ENCODE peak calls at places on chromosome 10, in five cellular contexts. B is breast epithelium, X is sigmoid colon, K is transverse colon, C is colonic mucosa. E is an unnamed sample.
A peak's percentile ranks its signal among the peaks of the same experiment; 100 is the strongest.

GRCh38 chr10:43857206-43857952 is 208.7 kb upstream of the ZNF32 start:
- DNase-seq in C (no peak), B (no peak), X (no peak), K (no peak), E (peak; percentile 50)

GRCh38 chr10:47030191-47030698 is 119.0 kb downstream of the PTPN20 start:
- DNase-seq in C (no peak), X (peak; percentile 65), K (no peak), B (peak; percentile 43), E (peak; percentile 62)

GRCh38 chr10:30803901-30804322 is 174.4 kb upstream of the LYZL2 start:
- DNase-seq in B (no peak), C (no peak), K (no peak), X (peak; percentile 90), E (peak; percentile 82)

GRCh38 chr10:87872828-87873227 is 9.4 kb downstream of the PTEN start:
- DNase-seq in X (no peak), K (no peak), C (no peak), B (no peak), E (no peak)

GRCh38 chr10:49280001-49280408 is 19.0 kb upstream of the C10orf71 start:
- DNase-seq in X (peak; percentile 59), B (no peak), K (no peak), C (no peak), E (no peak)

GRCh38 chr10:80541144-80541750 is 3.5 kb downstream of the SH2D4B start:
- DNase-seq in K (no peak), C (peak; percentile 16), B (no peak), X (peak; percentile 65), E (no peak)

GRCh38 chr10:100146398-100146797 is 39.4 kb downstream of the ERLIN1 start:
- DNase-seq in C (no peak), B (no peak), X (no peak), K (no peak), E (no peak)

GRCh38 chr10:6052247-6053221 is 9.6 kb downstream of the IL2RA start:
- DNase-seq in B (no peak), C (peak; percentile 20), X (peak; percentile 58), K (peak; percentile 52), E (no peak)

GRCh38 chr10:29470355-29470705 is 164.4 kb downstream of the SVIL start:
- DNase-seq in X (no peak), K (no peak), B (no peak), C (no peak), E (peak; percentile 64)

GRCh38 chr10:103470755-103471653 is 8.0 kb downstream of the CALHM3 start:
- DNase-seq in X (no peak), K (peak; percentile 71), C (peak; percentile 41), B (no peak), E (no peak)

DNA sequence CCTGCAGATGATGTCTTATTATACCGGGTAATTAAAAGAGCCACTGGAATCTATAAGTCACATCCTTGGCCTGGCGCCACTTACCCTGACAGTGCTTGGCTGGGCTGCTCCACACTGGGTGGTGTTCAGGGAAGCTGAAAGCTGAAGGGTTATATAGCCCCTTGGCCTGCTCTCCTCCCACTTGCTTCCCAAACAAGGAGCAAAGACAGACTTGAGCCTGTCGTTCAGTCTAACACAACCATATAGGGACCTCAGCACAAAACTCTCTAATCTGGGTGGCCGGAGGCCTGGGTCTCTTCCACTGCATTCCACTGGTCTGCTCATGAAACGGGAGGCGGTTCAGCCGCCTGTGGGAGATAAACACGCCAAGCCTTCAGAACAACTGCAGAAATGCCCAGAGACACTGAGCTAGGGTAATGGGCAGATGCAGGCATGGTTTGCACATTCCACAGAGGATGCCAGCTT is at the start of gene ACTA2:
- DNase-seq in B (peak; percentile 65), K (peak; percentile 55), X (peak; percentile 93), C (peak; percentile 43), E (peak; percentile 93)
- H3K4me3 ChIP-seq in B (peak within 1 kb of the TSS; percentile 37), K (peak within 1 kb of the TSS; percentile 38), X (peak within 1 kb of the TSS; percentile 67), C (peak within 1 kb of the TSS; percentile 4), E (peak within 1 kb of the TSS; percentile 79)

GRCh38 chr10:122115874-122116273 is 126.9 kb downstream of the TACC2 start:
- DNase-seq in K (no peak), C (no peak), X (no peak), B (no peak), E (no peak)

GRCh38 chr10:122114156-122114747 is 125.3 kb downstream of the TACC2 start:
- DNase-seq in K (peak; percentile 23), X (peak; percentile 79), C (no peak), B (no peak), E (peak; percentile 88)

GRCh38 chr10:122113161-122113944 is 124.4 kb downstream of the TACC2 start:
- DNase-seq in B (peak; percentile 79), K (peak; percentile 75), C (peak; percentile 77), X (peak; percentile 95), E (peak; percentile 83)

GRCh38 chr10:122112021-122112616 is 123.2 kb downstream of the TACC2 start:
- DNase-seq in C (peak; percentile 37), K (peak; percentile 20), X (no peak), B (no peak), E (no peak)

GRCh38 chr10:122112625-122113160 is 123.7 kb downstream of the TACC2 start:
- DNase-seq in X (peak; percentile 97), B (peak; percentile 84), C (peak; percentile 80), K (peak; percentile 88), E (peak; percentile 96)
- TF ChIP-seq CTCF in X (peak; percentile 29), B (no peak), C (peak; percentile 13), K (peak; percentile 6), E (peak; percentile 21)

GRCh38 chr10:89475567-89475966 is 59.8 kb downstream of the SLC16A12 start:
- DNase-seq in C (no peak), X (no peak), B (no peak), K (no peak), E (no peak)
- H3K27ac ChIP-seq in C (no peak overlapping the region), X (peak overlapping the region; percentile 75), B (peak overlapping the region; percentile 77), K (peak overlapping the region; percentile 67), E (peak overlapping the region; percentile 25)

DNA sequence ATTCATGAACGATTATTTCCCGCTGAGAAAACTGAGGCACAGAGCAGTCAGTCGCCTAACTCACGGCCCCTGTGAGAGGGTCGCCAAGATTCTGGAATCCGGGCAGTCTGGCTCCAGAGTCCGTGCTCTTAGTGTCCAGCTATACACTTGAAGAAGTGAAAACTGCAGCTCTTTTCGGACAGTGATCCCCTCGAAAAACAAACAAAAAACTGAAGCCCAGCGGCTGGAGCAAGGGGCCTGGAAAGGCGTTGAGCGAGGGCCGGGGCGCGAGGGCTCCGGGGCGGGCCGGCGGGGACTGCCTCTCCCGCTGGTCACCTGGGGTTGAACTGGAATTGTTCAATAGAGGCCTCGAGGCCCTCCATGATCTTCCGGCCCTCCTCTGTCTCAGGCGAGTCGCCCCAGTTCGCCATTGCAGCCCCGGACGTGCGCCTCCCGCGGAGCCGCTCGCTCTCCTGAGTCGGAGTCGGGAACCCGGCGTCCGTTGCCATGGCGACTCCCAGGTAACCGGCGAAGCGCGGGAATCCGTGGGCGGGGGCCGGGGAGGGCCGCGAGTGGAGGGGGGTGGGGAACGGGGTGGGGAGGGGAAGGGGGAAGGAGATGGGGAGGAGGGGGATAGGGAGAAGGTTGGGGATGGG is 889 bp downstream of the C10orf67 start:
- DNase-seq in X (peak; percentile 75), K (peak; percentile 43), C (peak; percentile 56), B (peak; percentile 54), E (no peak)
- H3K4me3 ChIP-seq in X (peak overlapping the region; percentile 57), K (peak overlapping the region; percentile 59), C (peak overlapping the region; percentile 32), B (peak overlapping the region; percentile 38), E (peak overlapping the region; percentile 76)

DNA sequence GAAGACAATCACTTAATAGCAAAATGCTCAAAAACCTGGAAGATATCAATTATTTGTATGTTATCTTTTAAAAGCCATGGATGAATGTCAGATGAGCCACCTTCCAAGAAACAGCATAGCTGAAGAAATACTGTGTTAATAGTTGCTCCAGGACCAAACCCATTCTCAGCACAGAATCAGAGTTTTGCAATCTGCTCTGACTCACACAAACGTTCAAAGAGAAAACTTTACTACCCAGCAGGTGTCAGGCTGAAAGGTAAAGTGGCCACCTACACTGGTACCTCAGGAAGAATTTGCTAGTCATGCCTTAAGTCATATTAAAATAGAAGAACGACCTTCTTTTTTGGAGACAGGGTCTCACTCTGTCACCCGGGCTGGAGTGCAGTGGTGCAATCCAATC is 526.5 kb downstream of the PARD3 start:
- DNase-seq in C (no peak), K (no peak), X (no peak), B (no peak), E (no peak)
- TF ChIP-seq CTCF in C (no peak), K (no peak), X (no peak), B (no peak), E (no peak)

DNA sequence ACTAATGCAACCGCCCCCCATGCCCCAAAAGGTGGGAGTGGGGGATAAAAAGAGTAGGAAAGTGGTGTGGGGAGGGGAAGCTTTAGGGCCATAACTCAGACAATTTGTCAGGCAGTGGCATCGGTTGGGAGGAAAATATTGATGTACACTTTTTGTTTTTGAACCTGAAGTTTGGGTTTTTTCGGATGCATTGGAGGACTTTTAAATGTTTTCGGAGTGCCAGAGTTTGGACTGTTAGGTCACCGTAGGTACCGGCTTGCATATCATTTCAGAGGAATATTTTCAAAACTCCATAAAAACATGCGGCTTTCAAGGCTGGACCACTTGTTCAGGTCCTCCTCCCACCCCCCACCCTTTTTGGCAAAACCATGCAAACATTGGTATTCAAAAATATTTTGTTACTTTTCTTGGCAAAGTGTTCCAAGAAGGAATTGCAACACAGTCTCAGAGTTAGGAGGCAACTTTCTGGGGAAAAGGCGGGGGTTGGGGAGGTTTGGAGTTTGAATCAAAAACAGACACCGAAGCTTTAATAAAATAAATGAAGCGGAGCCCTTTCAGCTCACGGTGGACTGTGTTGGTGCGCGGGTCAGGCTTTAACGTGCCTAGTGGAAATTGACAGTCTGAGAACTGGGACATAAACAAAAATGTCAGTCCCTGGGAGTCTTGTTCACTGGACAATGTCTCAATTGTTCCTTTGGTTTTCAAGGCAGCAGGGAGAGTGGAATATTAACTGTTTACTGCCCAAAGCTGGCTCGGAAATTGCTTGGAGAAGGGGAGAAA is 109.1 kb downstream of the TCF7L2 start:
- DNase-seq in C (peak; percentile 49), K (no peak), B (no peak), X (peak; percentile 81), E (no peak)
- H3K27ac ChIP-seq in C (peak overlapping the region; percentile 82), K (peak overlapping the region; percentile 81), B (peak overlapping the region; percentile 88), X (peak overlapping the region; percentile 80), E (peak overlapping the region; percentile 74)

GRCh38 chr10:690227-691161 is 1.0 kb upstream of the DIP2C start:
- DNase-seq in X (no peak), B (no peak), C (no peak), K (no peak), E (no peak)
- H3K4me3 ChIP-seq in X (peak overlapping the region; percentile 52), B (peak overlapping the region; percentile 44), C (peak overlapping the region; percentile 27), K (peak overlapping the region; percentile 59), E (peak overlapping the region; percentile 92)

E was measured in coronary artery.